ENCODE peak calls at places on chromosomes 7 and 10, in nine cellular contexts. V, F, E, I, M, Y, C, S and O are unnamed samples.
A peak's percentile ranks its signal among the peaks of the same experiment; 100 is the strongest.

GRCh38 chr10:131533846-131534526 is 222.5 kb upstream of the TCERG1L start:
- DNase-seq in F (no peak), S (peak; percentile 61), V (no peak), C (no peak), E (no peak), I (no peak), Y (no peak), M (no peak), O (no peak)

GRCh38 chr10:7470371-7470770 is 59.5 kb upstream of the SFMBT2 start:
- DNase-seq in M (no peak), S (no peak), I (no peak), E (no peak), C (no peak), F (no peak), V (no peak), Y (no peak), O (no peak)

GRCh38 chr10:35640474-35640873 is 1.6 kb downstream of the FZD8 start:
- DNase-seq in C (peak; percentile 73), I (peak; percentile 87), E (peak; percentile 82), Y (no peak), M (peak; percentile 54), S (peak; percentile 91), V (no peak), F (peak; percentile 83), O (peak; percentile 70)

GRCh38 chr7:4021413-4021812 is 660.7 kb upstream of the FOXK1 start:
- DNase-seq in I (peak; percentile 34), E (no peak), C (no peak), S (no peak), V (no peak), M (no peak), Y (no peak), F (no peak), O (no peak)

GRCh38 chr10:71860243-71861029 is 9.4 kb upstream of the PSAP start:
- DNase-seq in I (peak; percentile 91), F (peak; percentile 99), V (peak; percentile 85), C (peak; percentile 100), S (peak; percentile 100), E (peak; percentile 87), M (peak; percentile 81), Y (no peak), O (peak; percentile 87)

GRCh38 chr7:50475340-50475739 is 25.2 kb upstream of the FIGNL1 start:
- DNase-seq in E (no peak), C (no peak), V (no peak), M (no peak), F (no peak), Y (no peak), I (no peak), S (no peak), O (no peak)

GRCh38 chr7:138755331-138755747 is 42.5 kb upstream of the TMEM213 start:
- DNase-seq in F (no peak), V (no peak), S (no peak), I (no peak), E (no peak), C (peak; percentile 58), M (no peak), Y (no peak), O (no peak)

GRCh38 chr7:90266808-90267207 is 21.8 kb downstream of the CFAP69 start:
- DNase-seq in S (peak; percentile 83), I (no peak), F (no peak), V (no peak), Y (no peak), M (no peak), C (peak; percentile 49), E (no peak), O (no peak)

GRCh38 chr7:143362126-143362961 is at the start of gene FAM131B:
- DNase-seq in M (no peak), V (peak; percentile 37), F (peak; percentile 67), I (no peak), Y (no peak), S (peak; percentile 52), E (peak; percentile 55), C (no peak), O (no peak)

GRCh38 chr10:5023126-5023701 is 19.6 kb upstream of the AKR1C2 start:
- DNase-seq in C (no peak), F (no peak), I (no peak), E (no peak), V (no peak), S (no peak), M (no peak), Y (no peak), O (no peak)

GRCh38 chr10:108439397-108439796 is 1274.9 kb upstream of the SORCS1 start:
- DNase-seq in C (peak; percentile 5), I (no peak), V (no peak), Y (no peak), E (no peak), M (no peak), S (peak; percentile 57), F (no peak), O (no peak)

GRCh38 chr10:73655257-73655989 is 406 bp downstream of the SYNPO2L start:
- DNase-seq in M (no peak), Y (no peak), C (no peak), I (no peak), F (no peak), V (peak; percentile 47), S (no peak), E (no peak), O (no peak)

GRCh38 chr10:74650613-74651012 is 175.8 kb upstream of the KAT6B start:
- DNase-seq in C (no peak), S (no peak), Y (no peak), V (no peak), F (no peak), M (no peak), I (no peak), E (no peak), O (no peak)

GRCh38 chr7:95545007-95545615 is 51.2 kb downstream of the PDK4 start:
- DNase-seq in C (peak; percentile 61), S (peak; percentile 81), Y (no peak), M (no peak), E (no peak), V (no peak), F (peak; percentile 83), I (no peak), O (no peak)

GRCh38 chr7:148474421-148474820 is 116.1 kb upstream of the C7orf33 start:
- DNase-seq in E (no peak), M (no peak), V (no peak), F (no peak), Y (no peak), I (no peak), C (no peak), S (no peak), O (no peak)

GRCh38 chr7:98278936-98279335 is 2.5 kb upstream of the BRI3 start:
- DNase-seq in M (no peak), S (no peak), Y (no peak), V (no peak), I (no peak), F (no peak), C (no peak), E (no peak), O (no peak)

GRCh38 chr7:98280296-98280695 is 1.2 kb upstream of the BRI3 start:
- DNase-seq in M (no peak), V (no peak), F (no peak), E (no peak), S (no peak), I (no peak), Y (no peak), C (no peak), O (no peak)

GRCh38 chr7:98280791-98281756 is at the start of gene BRI3:
- DNase-seq in E (peak; percentile 94), C (peak; percentile 82), Y (peak; percentile 88), S (peak; percentile 96), I (peak; percentile 97), M (peak; percentile 93), F (peak; percentile 95), V (peak; percentile 88), O (peak; percentile 97)

GRCh38 chr7:98276241-98276761 is 5.2 kb upstream of the BRI3 start:
- DNase-seq in I (no peak), E (peak; percentile 67), C (no peak), F (no peak), Y (no peak), V (no peak), S (peak; percentile 34), M (no peak), O (peak; percentile 45)

GRCh38 chr7:98278408-98278807 is 3.1 kb upstream of the BRI3 start:
- DNase-seq in M (no peak), V (no peak), F (no peak), C (no peak), S (peak; percentile 8), E (no peak), I (no peak), Y (no peak), O (no peak)
- H3K4me1 ChIP-seq in M (no peaks in the 10 kb centered on the region), V (peaks cover 19% of the 10 kb centered on the region), F (no peaks in the 10 kb centered on the region), C (peaks cover 3% of the 10 kb centered on the region), S (no peaks in the 10 kb centered on the region), E (peaks cover 41% of the 10 kb centered on the region), I (peaks cover 12% of the 10 kb centered on the region), Y (peaks cover 19% of the 10 kb centered on the region), O (peaks cover 16% of the 10 kb centered on the region)

GRCh38 chr7:157770716-157771320 is 434.0 kb downstream of the DNAJB6 start:
- DNase-seq in M (no peak), I (peak; percentile 64), E (no peak), V (no peak), Y (no peak), F (no peak), C (no peak), S (no peak), O (no peak)
- H3K9me3 ChIP-seq in M (peaks cover 35% of the 10 kb centered on the region), I (peaks cover 9% of the 10 kb centered on the region), E (peaks cover 11% of the 10 kb centered on the region), V (peaks cover 2% of the 10 kb centered on the region), Y (no peaks in the 10 kb centered on the region), F (no peaks in the 10 kb centered on the region), C (peaks cover 1% of the 10 kb centered on the region), S (no peaks in the 10 kb centered on the region), O (no peaks in the 10 kb centered on the region)

GRCh38 chr10:46306550-46307184 is 19.9 kb downstream of the ANTXRL start:
- DNase-seq in S (no peak), I (peak; percentile 72), V (no peak), F (peak; percentile 53), Y (no peak), E (no peak), M (peak; percentile 40), C (no peak), O (peak; percentile 47)

GRCh38 chr10:46307281-46308112 is 20.7 kb downstream of the ANTXRL start:
- DNase-seq in C (no peak), Y (no peak), I (peak; percentile 67), M (peak; percentile 38), S (no peak), V (no peak), F (peak; percentile 53), E (no peak), O (no peak)

GRCh38 chr10:46309511-46310142 is 22.8 kb downstream of the ANTXRL start:
- DNase-seq in F (peak; percentile 45), V (no peak), E (no peak), Y (no peak), M (no peak), S (no peak), C (no peak), I (peak; percentile 68), O (no peak)

GRCh38 chr10:46308666-46309450 is 22.1 kb downstream of the ANTXRL start:
- DNase-seq in E (no peak), I (peak; percentile 61), C (no peak), V (no peak), M (peak; percentile 41), F (peak; percentile 48), S (no peak), Y (no peak), O (no peak)

GRCh38 chr10:46308113-46308415 is 21.3 kb downstream of the ANTXRL start:
- DNase-seq in V (no peak), S (no peak), E (no peak), C (no peak), M (no peak), Y (no peak), F (peak; percentile 28), I (no peak), O (no peak)
- H3K4me1 ChIP-seq in V (no peaks in the 10 kb centered on the region), S (peaks cover 2% of the 10 kb centered on the region), E (no peaks in the 10 kb centered on the region), C (no peaks in the 10 kb centered on the region), M (no peaks in the 10 kb centered on the region), Y (no peaks in the 10 kb centered on the region), F (no peaks in the 10 kb centered on the region), I (no peaks in the 10 kb centered on the region), O (no peaks in the 10 kb centered on the region)

GRCh38 chr10:31678139-31678536 is 250.5 kb downstream of the ARHGAP12 start:
- DNase-seq in V (no peak), M (peak; percentile 54), I (no peak), F (no peak), E (no peak), C (no peak), S (no peak), Y (no peak), O (no peak)
- H3K9me3 ChIP-seq in V (peaks cover 15% of the 10 kb centered on the region), M (peaks cover 33% of the 10 kb centered on the region), I (peaks cover 39% of the 10 kb centered on the region), F (no peaks in the 10 kb centered on the region), E (peaks cover 30% of the 10 kb centered on the region), C (no peaks in the 10 kb centered on the region), S (no peaks in the 10 kb centered on the region), Y (no peaks in the 10 kb centered on the region), O (no peaks in the 10 kb centered on the region)